ENCODE peak calls at places on chromosome 20, in nine cellular contexts. One of them, this sample, is unnamed.

GRCh38 chr20:24633026-24633425 is 163.6 kb downstream of the SYNDIG1 start:
- DNase-seq in GM06990: no peak
- DNase-seq in endodermal cell: no peak
- DNase-seq in mesendoderm: no peak
- DNase-seq in HepG2: no peak
- DNase-seq in HCT116: no peak
- DNase-seq in small intestine: no peak
- DNase-seq in CD8-positive, alpha-beta T cell: no peak
- DNase-seq in fibroblast of lung: peak; percentile 48
- DNase-seq in this sample: no peak

GRCh38 chr20:21500599-21500998 is 13.3 kb downstream of the NKX2-2 start:
- DNase-seq in GM06990: no peak
- DNase-seq in endodermal cell: no peak
- DNase-seq in mesendoderm: no peak
- DNase-seq in HepG2: no peak
- DNase-seq in HCT116: no peak
- DNase-seq in small intestine: no peak
- DNase-seq in CD8-positive, alpha-beta T cell: no peak
- DNase-seq in fibroblast of lung: no peak
- DNase-seq in this sample: no peak

GRCh38 chr20:63099426-63100267 is 92.9 kb upstream of the BHLHE23 start:
- DNase-seq in GM06990: no peak
- DNase-seq in endodermal cell: peak; percentile 26
- DNase-seq in mesendoderm: no peak
- DNase-seq in HepG2: no peak
- DNase-seq in HCT116: no peak
- DNase-seq in small intestine: no peak
- DNase-seq in CD8-positive, alpha-beta T cell: no peak
- DNase-seq in fibroblast of lung: no peak
- DNase-seq in this sample: no peak

GRCh38 chr20:35478804-35479472 is 23.5 kb downstream of the CEP250 start:
- DNase-seq in GM06990: no peak
- DNase-seq in endodermal cell: peak; percentile 85
- DNase-seq in mesendoderm: peak; percentile 74
- DNase-seq in HepG2: peak; percentile 77
- DNase-seq in HCT116: no peak
- DNase-seq in small intestine: no peak
- DNase-seq in CD8-positive, alpha-beta T cell: no peak
- DNase-seq in fibroblast of lung: no peak
- DNase-seq in this sample: peak; percentile 17

GRCh38 chr20:60900581-60900980 is 351.5 kb upstream of the CDH4 start:
- DNase-seq in GM06990: no peak
- DNase-seq in endodermal cell: no peak
- DNase-seq in mesendoderm: peak; percentile 36
- DNase-seq in HepG2: no peak
- DNase-seq in HCT116: no peak
- DNase-seq in small intestine: no peak
- DNase-seq in CD8-positive, alpha-beta T cell: no peak
- DNase-seq in fibroblast of lung: no peak
- DNase-seq in this sample: no peak

GRCh38 chr20:8221887-8222419 is 89.9 kb downstream of the PLCB1 start:
- DNase-seq in GM06990: no peak
- DNase-seq in endodermal cell: no peak
- DNase-seq in mesendoderm: no peak
- DNase-seq in HepG2: no peak
- DNase-seq in HCT116: no peak
- DNase-seq in small intestine: no peak
- DNase-seq in CD8-positive, alpha-beta T cell: no peak
- DNase-seq in fibroblast of lung: no peak
- DNase-seq in this sample: no peak

GRCh38 chr20:31923388-31924271 is 28.2 kb downstream of the PDRG1 start:
- DNase-seq in GM06990: peak; percentile 52
- DNase-seq in endodermal cell: no peak
- DNase-seq in mesendoderm: no peak
- DNase-seq in HepG2: no peak
- DNase-seq in HCT116: no peak
- DNase-seq in small intestine: no peak
- DNase-seq in CD8-positive, alpha-beta T cell: no peak
- DNase-seq in fibroblast of lung: no peak
- DNase-seq in this sample: no peak

GRCh38 chr20:17617212-17617867 is 47.5 kb downstream of the DSTN start:
- DNase-seq in GM06990: no peak
- DNase-seq in endodermal cell: peak; percentile 93
- DNase-seq in mesendoderm: peak; percentile 68
- DNase-seq in HepG2: peak; percentile 42
- DNase-seq in HCT116: peak; percentile 18
- DNase-seq in small intestine: peak; percentile 26
- DNase-seq in CD8-positive, alpha-beta T cell: peak; percentile 25
- DNase-seq in fibroblast of lung: no peak
- DNase-seq in this sample: peak; percentile 65

GRCh38 chr20:47878601-47879004 is 93.3 kb upstream of the SULF2 start:
- DNase-seq in GM06990: no peak
- DNase-seq in endodermal cell: no peak
- DNase-seq in mesendoderm: no peak
- DNase-seq in HepG2: no peak
- DNase-seq in HCT116: no peak
- DNase-seq in small intestine: no peak
- DNase-seq in CD8-positive, alpha-beta T cell: no peak
- DNase-seq in fibroblast of lung: no peak
- DNase-seq in this sample: no peak

GRCh38 chr20:34495307-34495706 is 20.9 kb upstream of the DYNLRB1 start:
- DNase-seq in GM06990: no peak
- DNase-seq in endodermal cell: no peak
- DNase-seq in mesendoderm: no peak
- DNase-seq in HepG2: peak; percentile 73
- DNase-seq in HCT116: no peak
- DNase-seq in small intestine: peak; percentile 51
- DNase-seq in CD8-positive, alpha-beta T cell: no peak
- DNase-seq in fibroblast of lung: no peak
- DNase-seq in this sample: no peak

GRCh38 chr20:20685635-20686034 is 26.8 kb downstream of the RALGAPA2 start:
- DNase-seq in GM06990: no peak
- DNase-seq in endodermal cell: no peak
- DNase-seq in mesendoderm: no peak
- DNase-seq in HepG2: no peak
- DNase-seq in HCT116: no peak
- DNase-seq in small intestine: peak; percentile 44
- DNase-seq in CD8-positive, alpha-beta T cell: no peak
- DNase-seq in fibroblast of lung: no peak
- DNase-seq in this sample: no peak

GRCh38 chr20:23666189-23666588 is 22.6 kb downstream of the CST4 start:
- DNase-seq in GM06990: no peak
- DNase-seq in endodermal cell: peak; percentile 64
- DNase-seq in mesendoderm: peak; percentile 45
- DNase-seq in HepG2: no peak
- DNase-seq in HCT116: no peak
- DNase-seq in small intestine: no peak
- DNase-seq in CD8-positive, alpha-beta T cell: no peak
- DNase-seq in fibroblast of lung: no peak
- DNase-seq in this sample: no peak

DNA sequence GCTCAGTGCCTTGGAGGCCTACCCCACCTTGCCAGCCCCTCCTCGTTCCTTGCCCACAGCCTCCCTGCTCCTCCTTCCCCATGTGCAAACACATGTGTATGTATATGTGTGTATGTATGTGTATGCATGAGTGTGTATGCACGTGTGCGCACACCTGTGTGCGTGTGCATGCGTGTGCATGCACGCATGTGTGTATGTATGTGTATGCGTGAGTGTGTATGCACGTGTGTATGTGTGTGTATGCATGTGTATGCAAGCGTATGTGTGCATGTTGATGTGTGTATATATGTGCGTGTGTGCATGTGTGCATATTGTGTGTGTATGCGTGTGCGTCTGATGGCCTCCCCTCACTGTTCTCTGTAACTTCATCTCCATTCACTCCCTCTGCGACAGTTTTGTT is 74.7 kb downstream of the SRC start:
- DNase-seq in GM06990: no peak
- DNase-seq in endodermal cell: no peak
- DNase-seq in mesendoderm: no peak
- DNase-seq in HepG2: no peak
- DNase-seq in HCT116: no peak
- DNase-seq in small intestine: no peak
- DNase-seq in CD8-positive, alpha-beta T cell: no peak
- DNase-seq in fibroblast of lung: no peak
- DNase-seq in this sample: no peak
- H3K27me3 ChIP-seq in GM06990: peaks cover 3% of the 10 kb centered on the region
- H3K27me3 ChIP-seq in endodermal cell: no peaks in the 10 kb centered on the region
- H3K27me3 ChIP-seq in mesendoderm: no peaks in the 10 kb centered on the region
- H3K27me3 ChIP-seq in HepG2: peaks cover 98% of the 10 kb centered on the region
- H3K27me3 ChIP-seq in HCT116: peaks cover 49% of the 10 kb centered on the region
- H3K27me3 ChIP-seq in small intestine: peaks cover 13% of the 10 kb centered on the region
- H3K27me3 ChIP-seq in CD8-positive, alpha-beta T cell: no peaks in the 10 kb centered on the region
- H3K27me3 ChIP-seq in fibroblast of lung: peaks cover 32% of the 10 kb centered on the region
- H3K27me3 ChIP-seq in this sample: peaks cover 34% of the 10 kb centered on the region

GRCh38 chr20:46701986-46702385 is 7.5 kb upstream of the SLC2A10 start:
- DNase-seq in GM06990: no peak
- DNase-seq in endodermal cell: no peak
- DNase-seq in mesendoderm: no peak
- DNase-seq in HepG2: no peak
- DNase-seq in HCT116: no peak
- DNase-seq in small intestine: no peak
- DNase-seq in CD8-positive, alpha-beta T cell: no peak
- DNase-seq in fibroblast of lung: no peak
- DNase-seq in this sample: no peak
- H3K27me3 ChIP-seq in GM06990: no peaks in the 10 kb centered on the region
- H3K27me3 ChIP-seq in endodermal cell: no peaks in the 10 kb centered on the region
- H3K27me3 ChIP-seq in mesendoderm: no peaks in the 10 kb centered on the region
- H3K27me3 ChIP-seq in HepG2: no peaks in the 10 kb centered on the region
- H3K27me3 ChIP-seq in HCT116: no peaks in the 10 kb centered on the region
- H3K27me3 ChIP-seq in small intestine: no peaks in the 10 kb centered on the region
- H3K27me3 ChIP-seq in CD8-positive, alpha-beta T cell: no peaks in the 10 kb centered on the region
- H3K27me3 ChIP-seq in fibroblast of lung: peaks cover 7% of the 10 kb centered on the region
- H3K27me3 ChIP-seq in this sample: peaks cover 17% of the 10 kb centered on the region

GRCh38 chr20:22572491-22572890 is 11.9 kb downstream of the FOXA2 start:
- DNase-seq in GM06990: no peak
- DNase-seq in endodermal cell: peak; percentile 58
- DNase-seq in mesendoderm: no peak
- DNase-seq in HepG2: no peak
- DNase-seq in HCT116: no peak
- DNase-seq in small intestine: no peak
- DNase-seq in CD8-positive, alpha-beta T cell: no peak
- DNase-seq in fibroblast of lung: no peak
- DNase-seq in this sample: no peak

GRCh38 chr20:22572023-22572422 is 12.3 kb downstream of the FOXA2 start:
- DNase-seq in GM06990: no peak
- DNase-seq in endodermal cell: no peak
- DNase-seq in mesendoderm: no peak
- DNase-seq in HepG2: no peak
- DNase-seq in HCT116: no peak
- DNase-seq in small intestine: no peak
- DNase-seq in CD8-positive, alpha-beta T cell: no peak
- DNase-seq in fibroblast of lung: no peak
- DNase-seq in this sample: no peak

GRCh38 chr20:22566876-22567658 is 17.3 kb downstream of the FOXA2 start:
- DNase-seq in GM06990: no peak
- DNase-seq in endodermal cell: no peak
- DNase-seq in mesendoderm: no peak
- DNase-seq in HepG2: no peak
- DNase-seq in HCT116: no peak
- DNase-seq in small intestine: no peak
- DNase-seq in CD8-positive, alpha-beta T cell: no peak
- DNase-seq in fibroblast of lung: no peak
- DNase-seq in this sample: no peak

GRCh38 chr20:22568872-22569344 is 15.5 kb downstream of the FOXA2 start:
- DNase-seq in GM06990: no peak
- DNase-seq in endodermal cell: peak; percentile 70
- DNase-seq in mesendoderm: peak; percentile 19
- DNase-seq in HepG2: no peak
- DNase-seq in HCT116: no peak
- DNase-seq in small intestine: no peak
- DNase-seq in CD8-positive, alpha-beta T cell: no peak
- DNase-seq in fibroblast of lung: no peak
- DNase-seq in this sample: no peak

GRCh38 chr20:22567944-22568871 is 16.2 kb downstream of the FOXA2 start:
- DNase-seq in GM06990: no peak
- DNase-seq in endodermal cell: peak; percentile 85
- DNase-seq in mesendoderm: peak; percentile 41
- DNase-seq in HepG2: no peak
- DNase-seq in HCT116: no peak
- DNase-seq in small intestine: no peak
- DNase-seq in CD8-positive, alpha-beta T cell: no peak
- DNase-seq in fibroblast of lung: no peak
- DNase-seq in this sample: no peak
- H3K27me3 ChIP-seq in GM06990: no peaks in the 10 kb centered on the region
- H3K27me3 ChIP-seq in endodermal cell: peaks cover 27% of the 10 kb centered on the region
- H3K27me3 ChIP-seq in mesendoderm: peaks cover 69% of the 10 kb centered on the region
- H3K27me3 ChIP-seq in HepG2: no peaks in the 10 kb centered on the region
- H3K27me3 ChIP-seq in HCT116: peaks cover 21% of the 10 kb centered on the region
- H3K27me3 ChIP-seq in small intestine: peaks cover 41% of the 10 kb centered on the region
- H3K27me3 ChIP-seq in CD8-positive, alpha-beta T cell: no peaks in the 10 kb centered on the region
- H3K27me3 ChIP-seq in fibroblast of lung: peaks cover 25% of the 10 kb centered on the region
- H3K27me3 ChIP-seq in this sample: peaks cover 99% of the 10 kb centered on the region

GRCh38 chr20:44245977-44246376 is 1.1 kb upstream of the GDAP1L1 start:
- DNase-seq in GM06990: no peak
- DNase-seq in endodermal cell: no peak
- DNase-seq in mesendoderm: no peak
- DNase-seq in HepG2: no peak
- DNase-seq in HCT116: no peak
- DNase-seq in small intestine: no peak
- DNase-seq in CD8-positive, alpha-beta T cell: no peak
- DNase-seq in fibroblast of lung: no peak
- DNase-seq in this sample: no peak
- H3K27me3 ChIP-seq in GM06990: no peaks in the 10 kb centered on the region
- H3K27me3 ChIP-seq in endodermal cell: peaks cover 26% of the 10 kb centered on the region
- H3K27me3 ChIP-seq in mesendoderm: no peaks in the 10 kb centered on the region
- H3K27me3 ChIP-seq in HepG2: no peaks in the 10 kb centered on the region
- H3K27me3 ChIP-seq in HCT116: no peaks in the 10 kb centered on the region
- H3K27me3 ChIP-seq in small intestine: peaks cover 12% of the 10 kb centered on the region
- H3K27me3 ChIP-seq in CD8-positive, alpha-beta T cell: no peaks in the 10 kb centered on the region
- H3K27me3 ChIP-seq in fibroblast of lung: peaks cover 11% of the 10 kb centered on the region
- H3K27me3 ChIP-seq in this sample: no peaks in the 10 kb centered on the region